ENCODE peak calls at places on chromosomes 1 and 21, in eight cellular contexts. One of them, this sample, is unnamed.
A peak's percentile ranks its signal among the peaks of the same experiment; 100 is the strongest.

GRCh38 chr1:3727042-3727824 is 25.0 kb upstream of the CCDC27 start:
- DNase-seq in SJCRH30: no peak
- DNase-seq in non-pigmented ciliary epithelial cell: no peak
- DNase-seq in AG08395: peak; percentile 41
- DNase-seq in posterior cingulate gyrus: peak; percentile 93
- DNase-seq in epithelial cell of esophagus: peak; percentile 36
- DNase-seq in AML-193: peak; percentile 25
- DNase-seq in caudate nucleus: peak; percentile 46
- DNase-seq in this sample: no peak

GRCh38 chr21:42056996-42057689 is 14.0 kb upstream of the UMODL1 start:
- DNase-seq in AG08395: peak; percentile 88
- DNase-seq in caudate nucleus: no peak
- DNase-seq in AML-193: no peak
- DNase-seq in SJCRH30: no peak
- DNase-seq in non-pigmented ciliary epithelial cell: peak; percentile 28
- DNase-seq in epithelial cell of esophagus: peak; percentile 88
- DNase-seq in posterior cingulate gyrus: peak; percentile 78
- DNase-seq in this sample: no peak

GRCh38 chr1:15453773-15454172 is 2.8 kb upstream of the CELA2A start:
- DNase-seq in epithelial cell of esophagus: no peak
- DNase-seq in AG08395: no peak
- DNase-seq in posterior cingulate gyrus: no peak
- DNase-seq in AML-193: no peak
- DNase-seq in SJCRH30: no peak
- DNase-seq in non-pigmented ciliary epithelial cell: no peak
- DNase-seq in caudate nucleus: no peak
- DNase-seq in this sample: no peak

GRCh38 chr1:18901952-18902522 is 318 bp downstream of the ALDH4A1 start:
- DNase-seq in posterior cingulate gyrus: no peak
- DNase-seq in AG08395: peak; percentile 41
- DNase-seq in AML-193: no peak
- DNase-seq in SJCRH30: peak; percentile 49
- DNase-seq in non-pigmented ciliary epithelial cell: no peak
- DNase-seq in epithelial cell of esophagus: no peak
- DNase-seq in caudate nucleus: no peak
- DNase-seq in this sample: no peak

GRCh38 chr1:76770979-76771378 is 96.3 kb upstream of the ST6GALNAC5 start:
- DNase-seq in AML-193: no peak
- DNase-seq in AG08395: no peak
- DNase-seq in posterior cingulate gyrus: peak; percentile 86
- DNase-seq in non-pigmented ciliary epithelial cell: no peak
- DNase-seq in caudate nucleus: no peak
- DNase-seq in SJCRH30: peak; percentile 67
- DNase-seq in epithelial cell of esophagus: no peak
- DNase-seq in this sample: no peak

GRCh38 chr21:26061437-26061836 is 109.1 kb downstream of the APP start:
- DNase-seq in posterior cingulate gyrus: no peak
- DNase-seq in AG08395: peak; percentile 43
- DNase-seq in non-pigmented ciliary epithelial cell: no peak
- DNase-seq in SJCRH30: no peak
- DNase-seq in caudate nucleus: no peak
- DNase-seq in AML-193: no peak
- DNase-seq in epithelial cell of esophagus: no peak
- DNase-seq in this sample: no peak

GRCh38 chr1:199194862-199195261 is 556.0 kb downstream of the PTPRC start:
- DNase-seq in SJCRH30: no peak
- DNase-seq in AG08395: no peak
- DNase-seq in posterior cingulate gyrus: no peak
- DNase-seq in AML-193: no peak
- DNase-seq in caudate nucleus: no peak
- DNase-seq in epithelial cell of esophagus: no peak
- DNase-seq in non-pigmented ciliary epithelial cell: no peak
- DNase-seq in this sample: no peak

GRCh38 chr1:159953866-159954515 is at the start of gene SLAMF9:
- DNase-seq in posterior cingulate gyrus: peak; percentile 8
- DNase-seq in AML-193: no peak
- DNase-seq in SJCRH30: no peak
- DNase-seq in non-pigmented ciliary epithelial cell: no peak
- DNase-seq in AG08395: peak; percentile 51
- DNase-seq in epithelial cell of esophagus: peak; percentile 86
- DNase-seq in caudate nucleus: no peak
- DNase-seq in this sample: no peak

GRCh38 chr1:20405893-20406604 is 80.0 kb downstream of the CAMK2N1 start:
- DNase-seq in caudate nucleus: no peak
- DNase-seq in AML-193: no peak
- DNase-seq in non-pigmented ciliary epithelial cell: no peak
- DNase-seq in SJCRH30: no peak
- DNase-seq in posterior cingulate gyrus: no peak
- DNase-seq in AG08395: peak; percentile 73
- DNase-seq in epithelial cell of esophagus: peak; percentile 4
- DNase-seq in this sample: no peak

GRCh38 chr21:39115659-39116235 is 67.5 kb downstream of the PSMG1 start:
- DNase-seq in caudate nucleus: no peak
- DNase-seq in SJCRH30: no peak
- DNase-seq in epithelial cell of esophagus: no peak
- DNase-seq in posterior cingulate gyrus: no peak
- DNase-seq in AML-193: no peak
- DNase-seq in AG08395: no peak
- DNase-seq in non-pigmented ciliary epithelial cell: no peak
- DNase-seq in this sample: no peak

GRCh38 chr1:147539122-147539575 is 2.2 kb upstream of the BCL9 start:
- DNase-seq in non-pigmented ciliary epithelial cell: peak; percentile 88
- DNase-seq in AG08395: peak; percentile 87
- DNase-seq in AML-193: no peak
- DNase-seq in posterior cingulate gyrus: no peak
- DNase-seq in SJCRH30: peak; percentile 13
- DNase-seq in epithelial cell of esophagus: peak; percentile 70
- DNase-seq in caudate nucleus: no peak
- DNase-seq in this sample: no peak